ENCODE peak calls at places on chromosomes 6 and 20, in eight cellular contexts. One of them, this sample, is unnamed.

GRCh38 chr6:136859430-136859829 is 37.0 kb downstream of the PEX7 start:
- DNase-seq in NCI-H1105: no peak
- DNase-seq in NCI-H2029: no peak
- DNase-seq in CD8-positive, alpha-beta T cell: no peak
- DNase-seq in EL: no peak
- DNase-seq in stimulated activated CD8-positive, alpha-beta memory T cell treated with anti-CD3 and anti-CD28 coated beads, Interleukin-4, amount 100 ng/mL, for 48 hours: no peak
- DNase-seq in ACHN: no peak
- DNase-seq in RPMI7951: no peak
- DNase-seq in this sample: no peak

GRCh38 chr6:167501831-167502385 is 177.0 kb downstream of the TTLL2 start:
- DNase-seq in NCI-H1105: no peak
- DNase-seq in NCI-H2029: no peak
- DNase-seq in CD8-positive, alpha-beta T cell: no peak
- DNase-seq in EL: no peak
- DNase-seq in stimulated activated CD8-positive, alpha-beta memory T cell treated with anti-CD3 and anti-CD28 coated beads, Interleukin-4, amount 100 ng/mL, for 48 hours: no peak
- DNase-seq in ACHN: peak
- DNase-seq in RPMI7951: no peak
- DNase-seq in this sample: no peak

GRCh38 chr6:55636406-55637102 is 57.6 kb upstream of the HMGCLL1 start:
- DNase-seq in NCI-H1105: no peak
- DNase-seq in NCI-H2029: no peak
- DNase-seq in CD8-positive, alpha-beta T cell: no peak
- DNase-seq in EL: peak
- DNase-seq in stimulated activated CD8-positive, alpha-beta memory T cell treated with anti-CD3 and anti-CD28 coated beads, Interleukin-4, amount 100 ng/mL, for 48 hours: no peak
- DNase-seq in ACHN: no peak
- DNase-seq in RPMI7951: no peak
- DNase-seq in this sample: no peak

GRCh38 chr6:31122803-31123706 is 2.8 kb upstream of the CDSN start:
- DNase-seq in NCI-H1105: no peak
- DNase-seq in NCI-H2029: no peak
- DNase-seq in CD8-positive, alpha-beta T cell: no peak
- DNase-seq in EL: peak
- DNase-seq in stimulated activated CD8-positive, alpha-beta memory T cell treated with anti-CD3 and anti-CD28 coated beads, Interleukin-4, amount 100 ng/mL, for 48 hours: no peak
- DNase-seq in ACHN: no peak
- DNase-seq in RPMI7951: peak
- DNase-seq in this sample: peak

GRCh38 chr20:14148042-14148441 is 152.7 kb downstream of the MACROD2 start:
- DNase-seq in NCI-H1105: no peak
- DNase-seq in NCI-H2029: no peak
- DNase-seq in CD8-positive, alpha-beta T cell: no peak
- DNase-seq in EL: peak
- DNase-seq in stimulated activated CD8-positive, alpha-beta memory T cell treated with anti-CD3 and anti-CD28 coated beads, Interleukin-4, amount 100 ng/mL, for 48 hours: no peak
- DNase-seq in ACHN: no peak
- DNase-seq in RPMI7951: no peak
- DNase-seq in this sample: no peak

GRCh38 chr6:361411-362132 is 30.0 kb upstream of the IRF4 start:
- DNase-seq in NCI-H1105: no peak
- DNase-seq in NCI-H2029: no peak
- DNase-seq in CD8-positive, alpha-beta T cell: no peak
- DNase-seq in EL: no peak
- DNase-seq in stimulated activated CD8-positive, alpha-beta memory T cell treated with anti-CD3 and anti-CD28 coated beads, Interleukin-4, amount 100 ng/mL, for 48 hours: no peak
- DNase-seq in ACHN: no peak
- DNase-seq in RPMI7951: no peak
- DNase-seq in this sample: no peak

GRCh38 chr6:152186840-152187239 is 379.4 kb downstream of the ESR1 start:
- DNase-seq in NCI-H1105: no peak
- DNase-seq in NCI-H2029: no peak
- DNase-seq in CD8-positive, alpha-beta T cell: no peak
- DNase-seq in EL: no peak
- DNase-seq in stimulated activated CD8-positive, alpha-beta memory T cell treated with anti-CD3 and anti-CD28 coated beads, Interleukin-4, amount 100 ng/mL, for 48 hours: no peak
- DNase-seq in ACHN: no peak
- DNase-seq in RPMI7951: no peak
- DNase-seq in this sample: no peak

GRCh38 chr6:43943099-43943766 is 173.2 kb downstream of the VEGFA start:
- DNase-seq in NCI-H1105: no peak
- DNase-seq in NCI-H2029: no peak
- DNase-seq in CD8-positive, alpha-beta T cell: no peak
- DNase-seq in EL: no peak
- DNase-seq in stimulated activated CD8-positive, alpha-beta memory T cell treated with anti-CD3 and anti-CD28 coated beads, Interleukin-4, amount 100 ng/mL, for 48 hours: peak
- DNase-seq in ACHN: no peak
- DNase-seq in RPMI7951: no peak
- DNase-seq in this sample: no peak

GRCh38 chr6:36124881-36125280 is 5.4 kb upstream of the MAPK13 start:
- DNase-seq in NCI-H1105: no peak
- DNase-seq in NCI-H2029: peak
- DNase-seq in CD8-positive, alpha-beta T cell: no peak
- DNase-seq in EL: no peak
- DNase-seq in stimulated activated CD8-positive, alpha-beta memory T cell treated with anti-CD3 and anti-CD28 coated beads, Interleukin-4, amount 100 ng/mL, for 48 hours: no peak
- DNase-seq in ACHN: no peak
- DNase-seq in RPMI7951: no peak
- DNase-seq in this sample: peak

GRCh38 chr6:131159578-131159977 is 24.3 kb downstream of the AKAP7 start:
- DNase-seq in NCI-H1105: no peak
- DNase-seq in NCI-H2029: no peak
- DNase-seq in CD8-positive, alpha-beta T cell: no peak
- DNase-seq in EL: peak
- DNase-seq in stimulated activated CD8-positive, alpha-beta memory T cell treated with anti-CD3 and anti-CD28 coated beads, Interleukin-4, amount 100 ng/mL, for 48 hours: no peak
- DNase-seq in ACHN: no peak
- DNase-seq in RPMI7951: peak
- DNase-seq in this sample: no peak

GRCh38 chr6:32109114-32109764 is at the start of gene TNXB:
- DNase-seq in NCI-H1105: peak
- DNase-seq in NCI-H2029: no peak
- DNase-seq in CD8-positive, alpha-beta T cell: no peak
- DNase-seq in EL: no peak
- DNase-seq in stimulated activated CD8-positive, alpha-beta memory T cell treated with anti-CD3 and anti-CD28 coated beads, Interleukin-4, amount 100 ng/mL, for 48 hours: no peak
- DNase-seq in ACHN: no peak
- DNase-seq in RPMI7951: no peak
- DNase-seq in this sample: no peak

GRCh38 chr6:155384343-155384742 is 70.1 kb upstream of the TFB1M start:
- DNase-seq in NCI-H1105: no peak
- DNase-seq in NCI-H2029: no peak
- DNase-seq in CD8-positive, alpha-beta T cell: no peak
- DNase-seq in EL: no peak
- DNase-seq in stimulated activated CD8-positive, alpha-beta memory T cell treated with anti-CD3 and anti-CD28 coated beads, Interleukin-4, amount 100 ng/mL, for 48 hours: no peak
- DNase-seq in ACHN: no peak
- DNase-seq in RPMI7951: no peak
- DNase-seq in this sample: no peak

This sample was measured in lung.